ENCODE peak calls at places on chromosomes 6 and 20, in six cellular contexts. H, S, W, E, Y and Z are unnamed samples.

GRCh38 chr6:133806358-133806757 is 82.6 kb upstream of the TCF21 start:
- DNase-seq in H (peak), S (no peak), W (no peak), E (no peak), Y (no peak), Z (peak)

GRCh38 chr6:156616495-156616894 is 160.7 kb upstream of the ARID1B start:
- DNase-seq in H (no peak), S (no peak), W (no peak), E (no peak), Y (no peak), Z (no peak)

GRCh38 chr20:47359533-47360206 is 3.2 kb upstream of the ZMYND8 start:
- DNase-seq in H (no peak), S (no peak), W (no peak), E (no peak), Y (no peak), Z (no peak)

GRCh38 chr6:52161689-52162438 is 24.3 kb upstream of the IL17A start:
- DNase-seq in H (no peak), S (no peak), W (no peak), E (no peak), Y (no peak), Z (no peak)

GRCh38 chr20:51444472-51444871 is 98.0 kb downstream of the NFATC2 start:
- DNase-seq in H (peak), S (no peak), W (no peak), E (no peak), Y (no peak), Z (peak)

GRCh38 chr20:52031574-52032303 is 159.8 kb downstream of the ZFP64 start:
- DNase-seq in H (peak), S (no peak), W (peak), E (no peak), Y (no peak), Z (peak)

GRCh38 chr6:122008105-122009100 is 391.0 kb upstream of the HSF2 start:
- DNase-seq in H (peak), S (no peak), W (no peak), E (no peak), Y (no peak), Z (peak)

GRCh38 chr20:62493886-62494285 is 18.1 kb upstream of the GATA5 start:
- DNase-seq in H (no peak), S (no peak), W (no peak), E (no peak), Y (no peak), Z (no peak)

GRCh38 chr6:13916230-13916944 is 8.4 kb upstream of the RNF182 start:
- DNase-seq in H (peak), S (no peak), W (no peak), E (no peak), Y (no peak), Z (peak)

GRCh38 chr20:58989196-58989595 is 8.1 kb downstream of the NELFCD start:
- DNase-seq in H (no peak), S (no peak), W (no peak), E (peak), Y (peak), Z (no peak)

GRCh38 chr6:106520711-106521367 is 108.5 kb downstream of the RTN4IP1 start:
- DNase-seq in H (no peak), S (no peak), W (no peak), E (peak), Y (no peak), Z (no peak)
- H3K4me3 ChIP-seq in H (no peak), S (no peak), W (no peak), E (peak), Y (no peak), Z (no peak)

GRCh38 chr6:50952092-50952932 is 133.6 kb downstream of the TFAP2B start:
- DNase-seq in H (no peak), S (no peak), W (no peak), E (no peak), Y (no peak), Z (peak)
- TF ChIP-seq CTCF in H (no peak), S (no peak), W (no peak), E (no peak), Y (no peak), Z (no peak)

DNA sequence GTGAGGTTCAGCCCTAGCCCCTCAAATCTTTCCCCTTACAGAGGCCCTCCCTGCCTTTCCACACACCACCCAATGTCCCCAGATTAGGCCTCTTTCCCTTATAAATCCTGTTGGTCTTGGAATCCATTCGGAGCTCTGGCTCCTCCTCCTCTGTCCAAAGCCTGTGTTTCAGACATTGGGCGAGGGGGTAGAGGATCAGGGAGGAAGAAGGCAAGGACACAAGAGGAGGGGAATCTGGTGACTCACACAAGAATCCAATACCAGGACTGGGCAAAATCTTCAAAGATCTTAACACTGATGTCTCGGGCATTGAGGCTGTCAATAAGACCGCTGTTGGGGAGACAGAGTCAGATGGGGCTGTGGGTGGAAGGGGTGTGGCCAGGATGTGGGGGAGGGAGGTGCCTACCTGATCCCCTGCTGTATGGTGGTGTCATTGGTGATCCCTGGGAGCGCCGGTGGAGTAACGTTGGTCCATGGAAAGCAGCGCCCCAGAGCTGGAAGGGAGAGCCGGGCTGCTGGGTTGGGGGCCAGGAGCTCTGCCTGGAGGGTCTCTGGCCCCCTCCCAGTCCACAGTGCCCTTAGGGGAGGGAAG is 7.6 kb downstream of the SLC44A4 start:
- DNase-seq in H (peak), S (no peak), W (no peak), E (no peak), Y (peak), Z (peak)
- H3K4me3 ChIP-seq in H (no peak), S (no peak), W (no peak), E (no peak), Y (no peak), Z (no peak)

DNA sequence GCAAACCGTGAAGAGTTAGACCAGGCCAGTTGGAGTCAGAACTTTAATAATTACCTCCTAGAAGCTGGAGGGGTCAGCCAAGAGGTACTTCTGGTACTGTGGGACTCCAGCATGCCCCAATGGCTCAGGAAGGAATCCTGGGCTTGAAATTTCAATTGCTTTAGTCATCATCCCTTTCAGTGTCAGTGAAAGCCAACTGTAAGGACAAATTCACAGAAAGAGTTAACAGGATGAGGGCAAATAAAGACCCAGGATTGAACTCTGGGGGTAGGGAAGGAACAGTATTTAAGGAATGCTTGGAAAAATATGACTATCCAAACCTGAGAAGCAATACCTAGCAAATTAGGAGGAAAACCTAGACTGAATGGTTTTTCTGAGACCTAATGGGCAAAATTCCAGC is 735.1 kb upstream of the MARCKS start:
- DNase-seq in H (peak), S (no peak), W (peak), E (no peak), Y (peak), Z (peak)
- TF ChIP-seq CTCF in H (peak), S (no peak), W (peak), E (no peak), Y (no peak), Z (peak)

GRCh38 chr6:3744901-3745470 is 6.5 kb downstream of the PXDC1 start:
- DNase-seq in H (no peak), S (no peak), W (no peak), E (no peak), Y (no peak), Z (no peak)

GRCh38 chr6:3745566-3746118 is 5.9 kb downstream of the PXDC1 start:
- DNase-seq in H (no peak), S (no peak), W (no peak), E (no peak), Y (no peak), Z (no peak)

GRCh38 chr6:3743541-3743940 is 8.0 kb downstream of the PXDC1 start:
- DNase-seq in H (no peak), S (no peak), W (no peak), E (no peak), Y (no peak), Z (no peak)

GRCh38 chr6:3742426-3743344 is 8.8 kb downstream of the PXDC1 start:
- DNase-seq in H (peak), S (peak), W (peak), E (peak), Y (peak), Z (peak)

DNA sequence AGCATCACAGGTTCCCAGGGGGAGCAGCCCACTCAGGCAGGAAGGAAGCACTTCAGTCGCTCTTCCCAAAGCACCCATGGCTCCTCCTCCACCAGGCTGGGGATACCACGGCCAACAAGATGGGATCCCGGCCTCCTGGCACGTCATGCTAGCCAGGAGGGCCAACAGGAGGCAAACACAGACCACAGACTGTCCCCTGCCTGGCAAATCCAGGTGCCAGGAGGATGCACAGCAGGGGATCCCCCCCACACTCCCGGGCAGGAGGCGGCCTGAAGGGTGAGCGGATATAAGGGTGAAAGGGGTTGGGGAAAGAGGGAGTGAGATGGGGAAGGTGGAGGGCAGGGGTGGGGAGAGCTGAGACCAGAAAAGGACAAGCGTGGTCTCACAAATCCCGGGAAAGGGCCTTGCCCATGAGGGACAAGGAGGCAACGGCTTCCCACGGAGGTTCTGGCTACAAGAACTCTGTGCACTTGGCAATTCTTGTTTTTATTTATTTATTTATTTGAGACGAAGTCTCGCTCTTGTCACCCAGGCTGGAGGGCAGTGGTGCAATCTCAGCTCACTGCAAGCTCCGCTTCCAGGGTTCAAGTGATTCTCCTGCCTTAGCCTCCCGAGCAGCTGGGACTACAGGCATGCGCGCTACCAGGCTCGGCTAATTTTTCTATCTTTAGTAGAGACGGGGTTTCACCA is 7.2 kb downstream of the PXDC1 start:
- DNase-seq in H (peak), S (no peak), W (no peak), E (no peak), Y (no peak), Z (peak)
- H3K4me3 ChIP-seq in H (no peak), S (no peak), W (no peak), E (no peak), Y (no peak), Z (no peak)

GRCh38 chr6:32432050-32432450 is 7.6 kb upstream of the HLA-DRA start:
- DNase-seq in H (peak), S (no peak), W (peak), E (no peak), Y (no peak), Z (peak)
- TF ChIP-seq CTCF in H (peak), S (peak), W (peak), E (peak), Y (peak), Z (peak)

DNA sequence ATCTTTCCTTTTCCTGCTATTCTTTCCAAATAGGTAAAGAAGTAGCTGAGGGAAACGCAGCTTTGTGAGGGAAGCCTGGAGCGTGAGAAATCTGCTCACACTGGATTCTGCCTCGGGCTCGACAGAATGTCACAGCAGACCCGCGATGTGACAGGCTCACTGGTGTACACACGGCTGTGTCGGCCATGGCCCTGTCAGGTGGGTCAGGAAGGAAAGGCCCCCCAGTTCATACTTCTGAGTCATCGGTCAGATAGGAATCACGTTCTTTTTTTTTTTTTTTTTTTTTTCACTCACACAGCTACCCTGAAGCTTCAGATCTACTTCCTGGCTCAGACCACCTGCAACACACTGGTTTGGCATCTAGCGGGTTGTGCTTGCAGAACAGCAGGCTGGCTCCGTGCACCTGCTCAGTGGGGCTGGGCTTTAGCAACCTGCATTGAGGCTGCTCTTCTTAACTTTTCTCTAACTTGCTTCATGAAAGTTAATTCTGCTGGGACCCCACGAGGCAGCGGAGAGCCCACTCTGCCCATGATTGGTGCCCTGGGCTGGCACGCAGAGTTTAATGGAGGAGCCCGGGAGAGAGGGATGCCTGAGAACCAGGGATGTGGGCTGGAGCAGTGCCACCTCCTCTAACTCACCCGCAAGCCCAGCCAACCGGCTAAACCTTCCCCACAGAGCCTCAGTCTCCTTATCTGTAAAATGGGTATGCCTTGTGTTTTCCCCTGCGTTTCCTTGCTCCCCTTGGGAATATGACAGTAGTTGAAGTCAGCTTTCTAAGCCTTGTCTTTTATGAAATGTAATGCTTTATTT is 61.5 kb upstream of the FNDC1 start:
- DNase-seq in H (no peak), S (no peak), W (no peak), E (peak), Y (peak), Z (no peak)
- H3K4me3 ChIP-seq in H (no peak), S (no peak), W (no peak), E (no peak), Y (no peak), Z (no peak)

GRCh38 chr6:16405349-16405865 is 167.0 kb downstream of the GMPR start:
- DNase-seq in H (no peak), S (no peak), W (no peak), E (no peak), Y (no peak), Z (peak)

GRCh38 chr6:16408766-16409165 is 170.4 kb downstream of the GMPR start:
- DNase-seq in H (no peak), S (no peak), W (no peak), E (no peak), Y (no peak), Z (no peak)

GRCh38 chr6:16406966-16407365 is 168.6 kb downstream of the GMPR start:
- DNase-seq in H (no peak), S (no peak), W (no peak), E (no peak), Y (no peak), Z (no peak)

GRCh38 chr6:16413399-16413798 is 175.0 kb downstream of the GMPR start:
- DNase-seq in H (no peak), S (no peak), W (no peak), E (no peak), Y (no peak), Z (no peak)

GRCh38 chr6:16409531-16410441 is 171.4 kb downstream of the GMPR start:
- DNase-seq in H (peak), S (no peak), W (peak), E (peak), Y (peak), Z (peak)
- TF ChIP-seq CTCF in H (peak), S (peak), W (peak), E (peak), Y (peak), Z (peak)